ENCODE peak calls at places on chromosomes 13 and 19, in nine cellular contexts. V is activated naive CD4-positive, alpha-beta T cell treated with anti-CD3 and anti-CD28 coated beads, Interleukin-2, amount 10 ng/mL, durations not matched to agents 7 days and 5 days; Q is choroid plexus epithelial cell; P is GM23248; X is GM12864; L is AG09309; D is stimulated activated naive CD4-positive, alpha-beta T cell treated with Interleukin-2 at 50 U/mL for 16 hours; H is omental fat pad; G is HuH-7. I is an unnamed sample.

GRCh38 chr13:110538632-110539031 is 22.9 kb downstream of the RAB20 start:
- DNase-seq in P (no peak), G (no peak), X (no peak), L (no peak), V (no peak), H (no peak), D (no peak), Q (no peak), I (peak)

GRCh38 chr13:79794936-79795335 is 314.0 kb downstream of the NDFIP2 start:
- DNase-seq in G (no peak), X (no peak), P (no peak), D (no peak), Q (no peak), H (no peak), V (no peak), L (no peak), I (no peak)

GRCh38 chr13:90968510-90968909 is 379.0 kb upstream of the MIR17HG start:
- DNase-seq in L (no peak), V (no peak), P (peak), D (no peak), H (no peak), G (peak), Q (peak), X (no peak), I (no peak)

GRCh38 chr19:19421326-19421725 is 15.9 kb downstream of the GATAD2A start:
- DNase-seq in D (no peak), P (no peak), L (no peak), G (no peak), V (no peak), H (no peak), X (no peak), Q (no peak), I (no peak)

GRCh38 chr13:60612593-60612992 is 215.6 kb downstream of the TDRD3 start:
- DNase-seq in H (no peak), V (no peak), Q (no peak), D (no peak), X (no peak), P (no peak), L (no peak), G (no peak), I (no peak)

GRCh38 chr13:50798923-50799322 is 44.6 kb downstream of the DLEU7 start:
- DNase-seq in X (no peak), L (peak), G (no peak), Q (peak), D (no peak), V (no peak), P (peak), H (no peak), I (no peak)

GRCh38 chr19:56668676-56669075 is 2.9 kb downstream of the ZNF835 start:
- DNase-seq in D (no peak), G (no peak), L (no peak), V (no peak), Q (no peak), P (no peak), X (no peak), H (no peak), I (no peak)

GRCh38 chr19:10417598-10418280 is 2.6 kb upstream of the PDE4A start:
- DNase-seq in P (no peak), H (no peak), L (no peak), X (no peak), Q (peak), D (no peak), G (no peak), V (peak), I (no peak)

GRCh38 chr13:28337196-28338045 is 157.5 kb downstream of the FLT1 start:
- DNase-seq in D (no peak), P (peak), Q (peak), X (no peak), G (no peak), L (peak), H (no peak), V (no peak), I (no peak)

GRCh38 chr19:35048911-35049411 is 7.4 kb downstream of the HPN start:
- DNase-seq in X (no peak), H (no peak), L (no peak), D (no peak), V (no peak), P (no peak), G (no peak), Q (no peak), I (peak)

GRCh38 chr19:33413426-33413725 is 39.9 kb downstream of the CEBPG start:
- DNase-seq in G (no peak), X (no peak), H (no peak), L (no peak), P (no peak), V (no peak), Q (no peak), D (no peak), I (no peak)

GRCh38 chr13:104683789-104684188 is 1617.6 kb upstream of the SLC10A2 start:
- DNase-seq in H (no peak), P (no peak), L (no peak), D (no peak), Q (no peak), V (no peak), X (no peak), G (no peak), I (no peak)

GRCh38 chr13:95123726-95124125 is 177.5 kb downstream of the ABCC4 start:
- DNase-seq in V (no peak), L (no peak), G (peak), P (no peak), Q (no peak), D (no peak), X (no peak), H (no peak), I (no peak)

GRCh38 chr19:611506-611869 is 21.8 kb downstream of the HCN2 start:
- DNase-seq in X (no peak), D (peak), Q (peak), H (no peak), G (no peak), V (peak), P (peak), L (peak), I (no peak)

GRCh38 chr19:6271251-6271650 is 8.5 kb downstream of the MLLT1 start:
- DNase-seq in L (no peak), G (no peak), P (peak), X (no peak), V (no peak), D (no peak), Q (peak), H (no peak), I (no peak)

GRCh38 chr19:810077-810855 is 11.5 kb downstream of the PLPPR3 start:
- DNase-seq in P (no peak), L (no peak), Q (no peak), D (no peak), H (no peak), V (no peak), G (no peak), X (no peak), I (peak)

GRCh38 chr13:80824231-80824630 is 483.3 kb upstream of the SPRY2 start:
- DNase-seq in V (no peak), D (no peak), X (no peak), Q (peak), G (no peak), L (no peak), H (no peak), P (no peak), I (no peak)

GRCh38 chr19:1183543-1184172 is 9.6 kb upstream of the SBNO2 start:
- DNase-seq in L (no peak), Q (no peak), V (no peak), D (no peak), X (no peak), P (no peak), G (no peak), H (no peak), I (no peak)

GRCh38 chr13:99984463-99985242 is 3.1 kb downstream of the ZIC2 start:
- DNase-seq in X (no peak), G (no peak), P (no peak), Q (peak), V (no peak), L (no peak), H (no peak), D (no peak), I (no peak)

GRCh38 chr13:77235456-77236022 is 91.4 kb downstream of the MYCBP2 start:
- DNase-seq in X (no peak), G (no peak), H (no peak), Q (no peak), D (no peak), L (no peak), V (no peak), P (no peak), I (no peak)

GRCh38 chr13:20359335-20359734 is 127.2 kb upstream of the GJB6 start:
- DNase-seq in V (no peak), L (peak), P (peak), D (no peak), Q (peak), H (no peak), X (no peak), G (no peak), I (no peak)

GRCh38 chr19:900302-901111 is 7.2 kb downstream of the RNU6-9 start:
- DNase-seq in Q (no peak), P (no peak), V (peak), D (no peak), H (no peak), X (no peak), G (no peak), L (no peak), I (no peak)

GRCh38 chr13:66585669-66586203 is 644.4 kb downstream of the PCDH9 start:
- DNase-seq in L (no peak), G (peak), V (no peak), D (no peak), X (no peak), P (no peak), Q (no peak), H (no peak), I (no peak)